ENCODE peak calls at places on chromosome 21, in four cellular contexts. R is fibroblast of lung, H is suprapubic skin, K is adrenal gland. C is an unnamed sample.

GRCh38 chr21:34336245-34336644 is 27.6 kb upstream of the KCNE2 start:
- DNase-seq in K (no peak), R (no peak), H (no peak), C (no peak)

GRCh38 chr21:29232601-29233541 is 65.9 kb upstream of the BACH1 start:
- DNase-seq in R (peak), K (no peak), H (no peak), C (peak)

GRCh38 chr21:35336534-35336933 is 287.4 kb upstream of the RUNX1 start:
- DNase-seq in R (no peak), H (no peak), K (peak), C (no peak)

GRCh38 chr21:21714396-21714795 is 716.2 kb downstream of the NCAM2 start:
- DNase-seq in R (peak), H (no peak), K (no peak), C (peak)

GRCh38 chr21:32772281-32773047 is 909 bp upstream of the PAXBP1 start:
- DNase-seq in R (peak), H (peak), K (peak), C (no peak)

GRCh38 chr21:29433366-29434059 is 134.8 kb downstream of the BACH1 start:
- DNase-seq in K (no peak), H (no peak), R (peak), C (no peak)

GRCh38 chr21:35436899-35437298 is 387.8 kb upstream of the RUNX1 start:
- DNase-seq in H (no peak), R (no peak), K (no peak), C (no peak)

GRCh38 chr21:27722095-27722494 is 755.2 kb upstream of the ADAMTS5 start:
- DNase-seq in K (no peak), R (no peak), H (no peak), C (no peak)

GRCh38 chr21:16262109-16262508 is 532.3 kb downstream of the USP25 start:
- DNase-seq in H (no peak), R (no peak), K (no peak), C (no peak)

GRCh38 chr21:43917515-43918384 is 52.7 kb downstream of the AGPAT3 start:
- DNase-seq in R (no peak), H (peak), K (no peak), C (no peak)

DNA sequence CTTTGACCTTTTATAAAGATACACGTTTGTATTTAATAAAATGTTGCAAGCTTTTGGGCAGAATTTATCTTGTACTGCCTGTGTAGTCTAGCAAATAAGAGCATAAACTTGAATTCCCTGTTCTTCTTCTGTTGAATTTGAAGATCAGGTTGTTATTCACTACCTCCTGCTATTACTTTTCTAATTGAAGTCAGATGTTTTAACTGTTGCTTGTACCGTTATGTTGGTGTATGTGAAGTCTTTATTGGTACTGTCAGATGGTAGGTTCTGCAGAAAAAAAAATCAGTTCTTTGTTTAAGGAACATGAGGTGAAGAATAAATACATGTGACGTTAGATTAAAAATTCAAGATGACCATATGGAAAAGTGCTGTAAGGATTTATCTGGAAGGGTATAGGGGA is 69.1 kb downstream of the DYRK1A start:
- DNase-seq in H (no peak), R (no peak), K (no peak), C (no peak)
- H3K27ac ChIP-seq in H (no peak), R (no peak), K (no peak), C (no peak)

GRCh38 chr21:17436626-17437111 is 76.2 kb upstream of the CXADR start:
- DNase-seq in R (no peak), K (no peak), H (no peak), C (no peak)

GRCh38 chr21:17428980-17429379 is 83.9 kb upstream of the CXADR start:
- DNase-seq in R (no peak), H (no peak), K (no peak), C (no peak)

GRCh38 chr21:17429936-17430335 is 82.9 kb upstream of the CXADR start:
- DNase-seq in R (no peak), K (no peak), H (no peak), C (no peak)

GRCh38 chr21:17435565-17436543 is 77.0 kb upstream of the CXADR start:
- DNase-seq in R (no peak), K (no peak), H (no peak), C (no peak)

DNA sequence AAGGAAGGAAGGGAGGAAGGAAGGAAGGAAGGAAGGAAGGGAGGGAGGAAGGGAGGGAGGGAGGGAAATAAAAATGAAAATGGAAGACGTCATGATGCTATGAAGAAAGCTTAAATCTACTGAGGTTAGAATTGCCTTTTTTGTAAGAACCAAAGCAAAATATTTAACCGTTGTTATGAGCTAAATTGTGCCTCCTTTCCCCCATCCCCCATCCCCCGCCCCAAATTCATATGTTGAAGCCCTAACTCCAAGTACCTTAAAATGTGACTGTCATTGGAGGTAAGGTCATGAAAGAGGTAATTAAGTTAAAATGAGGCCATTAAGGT is 80.1 kb upstream of the CXADR start:
- DNase-seq in H (no peak), R (no peak), K (no peak), C (no peak)
- H3K27ac ChIP-seq in H (no peak), R (no peak), K (no peak), C (no peak)

GRCh38 chr21:45259206-45259795 is 28.4 kb downstream of the POFUT2 start:
- DNase-seq in R (no peak), H (peak), K (no peak), C (no peak)
- H3K27ac ChIP-seq in R (no peak), H (no peak), K (no peak), C (no peak)

GRCh38 chr21:42734323-42734971 is 81.0 kb downstream of the PDE9A start:
- DNase-seq in K (no peak), H (no peak), R (no peak), C (no peak)

GRCh38 chr21:42735061-42735460 is 81.6 kb downstream of the PDE9A start:
- DNase-seq in R (no peak), K (no peak), H (no peak), C (no peak)

GRCh38 chr21:42733037-42733632 is 79.7 kb downstream of the PDE9A start:
- DNase-seq in R (peak), H (no peak), K (no peak), C (no peak)

GRCh38 chr21:42732033-42732410 is 78.6 kb downstream of the PDE9A start:
- DNase-seq in K (no peak), R (no peak), H (no peak), C (no peak)

GRCh38 chr21:42733874-42734273 is 80.5 kb downstream of the PDE9A start:
- DNase-seq in H (no peak), R (no peak), K (no peak), C (no peak)
- H3K27ac ChIP-seq in H (no peak), R (no peak), K (no peak), C (no peak)

GRCh38 chr21:39385299-39386145 is 36.6 kb upstream of the HMGN1 start:
- DNase-seq in R (peak), H (peak), K (peak), C (peak)
- H3K27ac ChIP-seq in R (peak), H (peak), K (peak), C (no peak)